ENCODE peak calls at places on chromosomes 16 and 17, in four cellular contexts. Y, K, C and W are unnamed samples.

GRCh38 chr16:24609417-24609739 is 70.0 kb downstream of the RBBP6 start:
- DNase-seq in C (no peak), K (no peak), Y (no peak), W (no peak)

GRCh38 chr17:48308591-48308990 is 121.4 kb downstream of the SKAP1 start:
- DNase-seq in Y (no peak), C (no peak), K (no peak), W (no peak)

GRCh38 chr16:69839240-69839688 is 77.1 kb downstream of the WWP2 start:
- DNase-seq in C (no peak), Y (no peak), K (no peak), W (no peak)

GRCh38 chr17:13420294-13421277 is 181.1 kb downstream of the HS3ST3A1 start:
- DNase-seq in C (no peak), Y (peak), K (no peak), W (no peak)

GRCh38 chr16:31713945-31714898 is 159.4 kb upstream of the ZNF267 start:
- DNase-seq in C (no peak), Y (no peak), K (no peak), W (no peak)

GRCh38 chr16:58426095-58426494 is 33.8 kb downstream of the GINS3 start:
- DNase-seq in Y (no peak), C (peak), K (no peak), W (no peak)

GRCh38 chr17:44865921-44866320 is 18.2 kb downstream of the HIGD1B start:
- DNase-seq in C (no peak), Y (no peak), K (no peak), W (no peak)

GRCh38 chr17:50283246-50283645 is 9.0 kb downstream of the TMEM92 start:
- DNase-seq in C (no peak), Y (no peak), K (no peak), W (no peak)

GRCh38 chr17:15955793-15956541 is 11.0 kb downstream of the ADORA2B start:
- DNase-seq in K (no peak), C (no peak), Y (no peak), W (no peak)

GRCh38 chr16:81623365-81624102 is 155.6 kb upstream of the PLCG2 start:
- DNase-seq in K (peak), Y (peak), C (peak), W (peak)

GRCh38 chr16:89924298-89924924 is 1.3 kb downstream of the TUBB3 start:
- DNase-seq in Y (peak), C (peak), K (peak), W (no peak)

GRCh38 chr17:36611345-36612072 is 10.1 kb downstream of the MRM1 start:
- DNase-seq in C (no peak), K (peak), Y (no peak), W (no peak)

GRCh38 chr16:85330694-85331188 is 218.5 kb upstream of the CIBAR2 start:
- DNase-seq in K (peak), C (no peak), Y (peak), W (no peak)

GRCh38 chr17:70165383-70165782 is 3.9 kb upstream of the KCNJ2 start:
- DNase-seq in C (no peak), Y (no peak), K (no peak), W (no peak)

GRCh38 chr16:84175351-84176081 is 11.3 kb downstream of the TAF1C start:
- DNase-seq in Y (no peak), K (peak), C (peak), W (peak)

GRCh38 chr16:50311134-50311528 is 44.8 kb downstream of the ADCY7 start:
- DNase-seq in C (peak), K (no peak), Y (no peak), W (no peak)

GRCh38 chr17:6218333-6218732 is 148.2 kb downstream of the WSCD1 start:
- DNase-seq in Y (no peak), C (no peak), K (no peak), W (no peak)

GRCh38 chr17:57699751-57700186 is 45.3 kb downstream of the CCDC182 start:
- DNase-seq in C (no peak), Y (no peak), K (no peak), W (no peak)

GRCh38 chr17:74758846-74759163 is 10.4 kb downstream of the NHERF1 start:
- DNase-seq in C (no peak), K (no peak), Y (peak), W (no peak)

GRCh38 chr17:54982399-54982798 is 13.8 kb downstream of the STXBP4 start:
- DNase-seq in Y (no peak), C (no peak), K (no peak), W (no peak)

GRCh38 chr16:88023366-88023765 is 72.1 kb downstream of the BANP start:
- DNase-seq in K (no peak), Y (no peak), C (no peak), W (no peak)

GRCh38 chr17:63988741-63989621 is 9.2 kb upstream of the PRR29 start:
- DNase-seq in K (peak), C (no peak), Y (no peak), W (no peak)

GRCh38 chr16:47848481-47849109 is 307.2 kb downstream of the ABCC12 start:
- DNase-seq in K (peak), C (no peak), Y (no peak), W (no peak)

GRCh38 chr16:72470541-72470940 is 298.6 kb upstream of the PMFBP1 start:
- DNase-seq in Y (no peak), K (no peak), C (no peak), W (no peak)

GRCh38 chr16:66706506-66706880 is 9.9 kb upstream of the CMTM4 start:
- DNase-seq in K (no peak), Y (no peak), C (no peak), W (no peak)

GRCh38 chr16:67384778-67385510 is 8.4 kb downstream of the TPPP3 start:
- DNase-seq in K (peak), Y (no peak), C (no peak), W (no peak)

GRCh38 chr17:51045616-51046526 is 74.8 kb downstream of the SPAG9 start:
- DNase-seq in Y (no peak), K (peak), C (no peak), W (no peak)

GRCh38 chr16:57621521-57622268 is 6.7 kb upstream of the ADGRG1 start:
- DNase-seq in C (no peak), K (no peak), Y (no peak), W (no peak)

GRCh38 chr17:1733047-1733357 is 8.5 kb downstream of the WDR81 start:
- DNase-seq in K (no peak), C (no peak), Y (no peak), W (no peak)

GRCh38 chr17:78365561-78366108 is 5.8 kb upstream of the SOCS3 start:
- DNase-seq in K (peak), C (no peak), Y (no peak), W (no peak)

GRCh38 chr17:51499906-51500305 is 239.6 kb downstream of the UTP18 start:
- DNase-seq in Y (no peak), C (no peak), K (no peak), W (no peak)

GRCh38 chr16:70610273-70611223 is 35.8 kb upstream of the IL34 start:
- DNase-seq in K (no peak), C (no peak), Y (no peak), W (no peak)

GRCh38 chr16:75750516-75750915 is 24.2 kb upstream of the CPHXL start:
- DNase-seq in C (no peak), Y (no peak), K (no peak), W (no peak)

GRCh38 chr16:87828071-87828971 is 41.0 kb downstream of the SLC7A5 start:
- DNase-seq in K (no peak), C (no peak), Y (peak), W (no peak)

GRCh38 chr16:80317132-80318098 is 223.4 kb upstream of the DYNLRB2 start:
- DNase-seq in Y (no peak), C (no peak), K (no peak), W (no peak)